ENCODE peak calls at places on chromosomes 12 and 14, in four cellular contexts. One of them, this sample, is unnamed.

GRCh38 chr14:66228267-66228970 is 257.8 kb upstream of the CCDC196 start:
- DNase-seq in EL: peak
- DNase-seq in NCI-H1436 treated with DMSO at 0.1 percent for 48 hours: no peak
- DNase-seq in stomach: no peak
- DNase-seq in this sample: peak

GRCh38 chr12:45834809-45835208 is 105.3 kb downstream of the ARID2 start:
- DNase-seq in NCI-H1436 treated with DMSO at 0.1 percent for 48 hours: no peak
- DNase-seq in stomach: no peak
- DNase-seq in EL: no peak
- DNase-seq in this sample: no peak

GRCh38 chr12:95277139-95277538 is 59.5 kb downstream of the VEZT start:
- DNase-seq in stomach: no peak
- DNase-seq in NCI-H1436 treated with DMSO at 0.1 percent for 48 hours: no peak
- DNase-seq in EL: peak
- DNase-seq in this sample: peak

GRCh38 chr12:15837141-15837781 is 44.9 kb upstream of the STRAP start:
- DNase-seq in NCI-H1436 treated with DMSO at 0.1 percent for 48 hours: no peak
- DNase-seq in EL: peak
- DNase-seq in stomach: no peak
- DNase-seq in this sample: no peak

GRCh38 chr12:57611810-57612710 is 825 bp downstream of the ARHGEF25 start:
- DNase-seq in EL: no peak
- DNase-seq in stomach: no peak
- DNase-seq in NCI-H1436 treated with DMSO at 0.1 percent for 48 hours: no peak
- DNase-seq in this sample: no peak

GRCh38 chr14:105533811-105534498 is 7.6 kb downstream of the TMEM121 start:
- DNase-seq in stomach: no peak
- DNase-seq in NCI-H1436 treated with DMSO at 0.1 percent for 48 hours: no peak
- DNase-seq in EL: no peak
- DNase-seq in this sample: no peak

GRCh38 chr12:1594045-1594294 is 411 bp downstream of the FBXL14 start:
- DNase-seq in EL: peak
- DNase-seq in stomach: peak
- DNase-seq in NCI-H1436 treated with DMSO at 0.1 percent for 48 hours: no peak
- DNase-seq in this sample: no peak

GRCh38 chr12:79023784-79024183 is 159.2 kb downstream of the SYT1 start:
- DNase-seq in stomach: no peak
- DNase-seq in NCI-H1436 treated with DMSO at 0.1 percent for 48 hours: no peak
- DNase-seq in EL: no peak
- DNase-seq in this sample: no peak

GRCh38 chr12:88763536-88764100 is 183.3 kb upstream of the KITLG start:
- DNase-seq in NCI-H1436 treated with DMSO at 0.1 percent for 48 hours: no peak
- DNase-seq in EL: peak
- DNase-seq in stomach: no peak
- DNase-seq in this sample: no peak

GRCh38 chr12:106064622-106065021 is 74.1 kb downstream of the NUAK1 start:
- DNase-seq in stomach: no peak
- DNase-seq in EL: no peak
- DNase-seq in NCI-H1436 treated with DMSO at 0.1 percent for 48 hours: no peak
- DNase-seq in this sample: no peak

GRCh38 chr12:16606936-16607335 is 974 bp upstream of the LMO3 start:
- DNase-seq in EL: no peak
- DNase-seq in NCI-H1436 treated with DMSO at 0.1 percent for 48 hours: no peak
- DNase-seq in stomach: no peak
- DNase-seq in this sample: no peak

GRCh38 chr12:11658796-11659195 is 9.3 kb downstream of the ETV6 start:
- DNase-seq in EL: peak
- DNase-seq in NCI-H1436 treated with DMSO at 0.1 percent for 48 hours: no peak
- DNase-seq in stomach: no peak
- DNase-seq in this sample: peak

GRCh38 chr12:127944211-127944899 is 322.6 kb upstream of the TMEM132C start:
- DNase-seq in EL: no peak
- DNase-seq in stomach: no peak
- DNase-seq in NCI-H1436 treated with DMSO at 0.1 percent for 48 hours: no peak
- DNase-seq in this sample: no peak

This sample was measured in A172.